ENCODE peak calls at places on chromosomes 2 and 18, in ten cellular contexts. J is stimulated activated CD8-positive, alpha-beta memory T cell treated with anti-CD3 and anti-CD28 coated beads, Interleukin-15, amount 100 ng/mL, for 48 hours; K is adipocyte; Q is breast epithelium; H is RPMI7951; M is NCI-H2081 treated with DMSO at 0.1 percent for 48 hours; O is SHP77; W is WERI-Rb-1; F is stimulated activated CD4-positive, alpha-beta T cell treated with anti-CD3 and anti-CD28 coated beads, Interleukin-2, amount 100 ng/mL, for 24 hours; B is activated naive CD8-positive, alpha-beta T cell treated with anti-CD3 and anti-CD28 coated beads, Interleukin-2, amount 50 U/mL, for 16 hours. Z is an unnamed sample.

GRCh38 chr2:174012347-174013309 is 47.5 kb upstream of the SP3 start:
- DNase-seq in M (no peak), O (no peak), B (no peak), W (no peak), H (peak), Q (peak), F (peak), K (no peak), J (no peak), Z (peak)

GRCh38 chr18:22710628-22711380 is 222.3 kb upstream of the RBBP8 start:
- DNase-seq in O (no peak), J (no peak), W (peak), Q (no peak), H (peak), B (no peak), K (peak), M (no peak), F (no peak), Z (no peak)

GRCh38 chr2:11560806-11561205 is 27.0 kb downstream of the GREB1 start:
- DNase-seq in O (no peak), M (no peak), W (no peak), Q (no peak), J (no peak), H (no peak), F (no peak), K (no peak), B (no peak), Z (no peak)

GRCh38 chr2:156512451-156512850 is 76.3 kb downstream of the GPD2 start:
- DNase-seq in Q (no peak), J (no peak), O (no peak), M (no peak), H (no peak), B (no peak), F (no peak), W (no peak), K (peak), Z (no peak)

GRCh38 chr18:11512096-11513030 is 97.0 kb upstream of the SLC35G4 start:
- DNase-seq in M (no peak), F (no peak), W (no peak), H (peak), B (no peak), Q (no peak), J (no peak), O (no peak), K (peak), Z (no peak)

GRCh38 chr18:22168360-22168921 is 948 bp upstream of the GATA6 start:
- DNase-seq in H (peak), M (no peak), F (no peak), Q (no peak), J (no peak), O (no peak), K (peak), B (no peak), W (no peak), Z (no peak)

GRCh38 chr2:12254280-12254860 is 462.4 kb upstream of the TRIB2 start:
- DNase-seq in J (no peak), H (no peak), O (no peak), K (no peak), B (no peak), W (no peak), F (no peak), M (no peak), Q (no peak), Z (no peak)

GRCh38 chr2:226652983-226653765 is 146.4 kb downstream of the IRS1 start:
- DNase-seq in W (no peak), M (no peak), J (no peak), B (no peak), K (no peak), F (no peak), O (no peak), H (no peak), Q (no peak), Z (no peak)

GRCh38 chr2:43937269-43937820 is 58.4 kb downstream of the LRPPRC start:
- DNase-seq in M (no peak), Q (no peak), F (no peak), B (no peak), O (no peak), W (no peak), K (no peak), J (no peak), H (no peak), Z (no peak)

GRCh38 chr18:47418746-47419145 is 167.3 kb upstream of the SKOR2 start:
- DNase-seq in Q (no peak), M (no peak), O (no peak), K (no peak), F (no peak), W (no peak), B (no peak), H (peak), J (no peak), Z (no peak)